ENCODE peak calls at places on chromosomes 11 and 22, in five cellular contexts. T, C, W, N and P are unnamed samples.

GRCh38 chr11:61541568-61541967 is 33.0 kb downstream of the LRRC10B start:
- DNase-seq in T (peak; percentile 88), C (no peak), W (no peak), N (no peak), P (peak; percentile 38)

GRCh38 chr11:10350341-10350740 is 45.5 kb downstream of the ADM start:
- DNase-seq in T (peak; percentile 78), C (no peak), W (no peak), N (peak; percentile 91), P (no peak)

GRCh38 chr11:65355776-65356393 is 1.3 kb downstream of the TIGD3 start:
- DNase-seq in T (peak; percentile 43), C (no peak), W (peak; percentile 37), N (peak; percentile 37), P (peak; percentile 18)

GRCh38 chr11:60281482-60281881 is 1.0 kb downstream of the MS4A4A start:
- DNase-seq in T (no peak), C (no peak), W (no peak), N (no peak), P (no peak)

GRCh38 chr22:32265882-32266767 is 11.0 kb upstream of the SLC5A4 start:
- DNase-seq in T (peak; percentile 72), C (peak; percentile 70), W (peak; percentile 65), N (peak; percentile 39), P (peak; percentile 74)

GRCh38 chr11:30465192-30465591 is 121.0 kb downstream of the MPPED2 start:
- DNase-seq in T (no peak), C (no peak), W (no peak), N (no peak), P (no peak)

GRCh38 chr22:35883028-35883620 is 145.5 kb downstream of the RBFOX2 start:
- DNase-seq in T (peak; percentile 67), C (no peak), W (no peak), N (peak; percentile 57), P (no peak)

GRCh38 chr11:72144807-72145565 is 9.5 kb downstream of the FOLR3 start:
- DNase-seq in T (peak; percentile 74), C (no peak), W (no peak), N (peak; percentile 98), P (no peak)

GRCh38 chr22:24827305-24827704 is 21.3 kb downstream of the SGSM1 start:
- DNase-seq in T (no peak), C (no peak), W (no peak), N (no peak), P (no peak)

GRCh38 chr11:14544611-14545010 is 24.4 kb upstream of the PSMA1 start:
- DNase-seq in T (peak; percentile 74), C (no peak), W (no peak), N (no peak), P (no peak)

GRCh38 chr11:45100338-45100737 is 46.1 kb upstream of the PRDM11 start:
- DNase-seq in T (peak; percentile 58), C (peak; percentile 66), W (no peak), N (no peak), P (no peak)

GRCh38 chr11:56876621-56877312 is 111.9 kb upstream of the OR5AK2 start:
- DNase-seq in T (peak; percentile 76), C (no peak), W (no peak), N (peak; percentile 68), P (no peak)

GRCh38 chr11:65043881-65044501 is 3.0 kb downstream of the SAC3D1 start:
- DNase-seq in T (peak; percentile 68), C (no peak), W (no peak), N (no peak), P (no peak)

GRCh38 chr22:33654173-33654890 is 265.9 kb downstream of the LARGE1 start:
- DNase-seq in T (no peak), C (no peak), W (no peak), N (no peak), P (no peak)

GRCh38 chr22:31661851-31662667 is at the start of gene PISD:
- DNase-seq in T (peak; percentile 91), C (peak; percentile 96), W (peak; percentile 96), N (peak; percentile 99), P (peak; percentile 96)

GRCh38 chr11:99766816-99767215 is 746.1 kb downstream of the CNTN5 start:
- DNase-seq in T (no peak), C (no peak), W (no peak), N (no peak), P (no peak)

GRCh38 chr11:131561486-131561885 is 191.1 kb downstream of the NTM start:
- DNase-seq in T (no peak), C (no peak), W (no peak), N (no peak), P (no peak)

DNA sequence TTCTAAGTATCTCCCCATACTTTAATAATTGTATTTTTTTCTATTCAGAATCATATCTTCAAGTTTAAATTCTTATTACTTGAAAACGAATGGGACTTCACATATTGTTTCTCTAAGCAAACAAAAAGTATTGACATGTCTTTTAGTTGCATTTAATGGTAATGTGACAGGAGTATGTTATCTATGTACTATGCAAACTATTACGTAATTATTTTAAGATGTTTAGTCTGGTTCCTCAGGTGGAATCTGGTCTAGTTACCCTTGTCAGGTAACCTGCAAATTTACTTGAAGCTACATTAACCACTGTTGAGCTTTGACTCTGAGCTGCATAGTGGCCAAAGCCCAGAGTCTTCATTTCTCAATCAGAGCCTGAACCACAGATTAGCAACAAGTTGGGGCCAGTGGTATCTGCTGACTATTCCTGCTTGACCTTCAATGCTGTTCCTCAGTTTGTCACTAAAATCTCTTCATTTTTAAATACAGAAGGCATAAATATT is 110.6 kb downstream of the ATM start:
- DNase-seq in T (no peak), C (no peak), W (no peak), N (no peak), P (no peak)
- TF ChIP-seq CTCF in T (no peak), C (no peak), W (no peak), N (no peak), P (no peak)

DNA sequence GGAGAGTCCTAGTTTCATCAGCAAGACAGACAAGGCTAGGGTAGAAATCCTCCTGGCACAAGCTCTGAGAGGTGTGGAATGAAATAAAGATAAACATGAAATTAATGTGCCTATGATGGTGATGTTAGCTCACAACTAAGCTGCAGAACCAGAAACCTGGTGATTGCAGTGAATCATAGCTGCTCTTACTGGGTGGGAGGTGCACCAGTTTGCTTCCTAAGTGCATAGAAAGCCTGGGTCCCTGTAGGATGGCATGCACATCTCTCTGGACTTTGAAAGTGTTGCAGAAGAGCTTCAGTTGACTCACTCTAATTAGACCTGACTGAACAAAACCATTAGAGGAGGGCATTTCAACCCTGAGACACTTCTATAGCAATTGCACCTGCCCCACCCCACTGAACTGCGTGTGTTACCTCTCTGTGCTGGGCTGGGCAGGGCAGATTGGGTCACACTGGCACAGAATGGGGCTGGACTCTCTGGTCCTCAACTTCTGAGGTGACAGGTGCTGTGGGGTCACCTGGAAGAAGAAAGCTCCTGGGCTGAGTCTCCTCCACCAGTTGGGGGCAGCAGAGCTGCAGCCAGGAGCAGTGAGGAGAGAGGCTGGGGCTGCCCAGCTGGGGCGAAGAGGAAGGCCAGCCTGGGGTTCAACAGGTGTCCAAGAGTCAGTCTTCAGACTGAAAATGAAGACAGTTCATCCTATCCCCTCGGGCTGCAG is 57.9 kb downstream of the GGTLC2 start:
- DNase-seq in T (peak; percentile 65), C (no peak), W (no peak), N (no peak), P (no peak)
- TF ChIP-seq CTCF in T (peak; percentile 49), C (peak; percentile 33), W (no peak), N (peak; percentile 26), P (peak; percentile 16)

GRCh38 chr11:96044747-96045146 is 120.8 kb upstream of the MTMR2 start:
- DNase-seq in T (no peak), C (no peak), W (no peak), N (no peak), P (no peak)

GRCh38 chr11:96050435-96051182 is 126.7 kb upstream of the MTMR2 start:
- DNase-seq in T (peak; percentile 56), C (no peak), W (no peak), N (no peak), P (no peak)

GRCh38 chr11:96049426-96049825 is 125.5 kb upstream of the MTMR2 start:
- DNase-seq in T (peak; percentile 80), C (no peak), W (no peak), N (no peak), P (no peak)

GRCh38 chr11:96044311-96044710 is 120.4 kb upstream of the MTMR2 start:
- DNase-seq in T (no peak), C (no peak), W (no peak), N (no peak), P (no peak)

GRCh38 chr11:96045622-96046456 is 121.9 kb upstream of the MTMR2 start:
- DNase-seq in T (peak; percentile 74), C (peak; percentile 42), W (no peak), N (peak; percentile 19), P (peak; percentile 32)
- TF ChIP-seq CTCF in T (peak; percentile 39), C (peak; percentile 46), W (no peak), N (peak; percentile 32), P (no peak)

GRCh38 chr22:48372395-48372794 is 1455.3 kb downstream of the BRD1 start:
- DNase-seq in T (no peak), C (no peak), W (no peak), N (no peak), P (no peak)

GRCh38 chr22:48371391-48371790 is 1456.3 kb downstream of the BRD1 start:
- DNase-seq in T (no peak), C (no peak), W (no peak), N (no peak), P (no peak)

GRCh38 chr22:48369789-48370507 is 1457.7 kb downstream of the BRD1 start:
- DNase-seq in T (no peak), C (no peak), W (peak; percentile 42), N (no peak), P (no peak)

GRCh38 chr22:48368975-48369525 is 1458.6 kb downstream of the BRD1 start:
- DNase-seq in T (no peak), C (no peak), W (no peak), N (no peak), P (no peak)

DNA sequence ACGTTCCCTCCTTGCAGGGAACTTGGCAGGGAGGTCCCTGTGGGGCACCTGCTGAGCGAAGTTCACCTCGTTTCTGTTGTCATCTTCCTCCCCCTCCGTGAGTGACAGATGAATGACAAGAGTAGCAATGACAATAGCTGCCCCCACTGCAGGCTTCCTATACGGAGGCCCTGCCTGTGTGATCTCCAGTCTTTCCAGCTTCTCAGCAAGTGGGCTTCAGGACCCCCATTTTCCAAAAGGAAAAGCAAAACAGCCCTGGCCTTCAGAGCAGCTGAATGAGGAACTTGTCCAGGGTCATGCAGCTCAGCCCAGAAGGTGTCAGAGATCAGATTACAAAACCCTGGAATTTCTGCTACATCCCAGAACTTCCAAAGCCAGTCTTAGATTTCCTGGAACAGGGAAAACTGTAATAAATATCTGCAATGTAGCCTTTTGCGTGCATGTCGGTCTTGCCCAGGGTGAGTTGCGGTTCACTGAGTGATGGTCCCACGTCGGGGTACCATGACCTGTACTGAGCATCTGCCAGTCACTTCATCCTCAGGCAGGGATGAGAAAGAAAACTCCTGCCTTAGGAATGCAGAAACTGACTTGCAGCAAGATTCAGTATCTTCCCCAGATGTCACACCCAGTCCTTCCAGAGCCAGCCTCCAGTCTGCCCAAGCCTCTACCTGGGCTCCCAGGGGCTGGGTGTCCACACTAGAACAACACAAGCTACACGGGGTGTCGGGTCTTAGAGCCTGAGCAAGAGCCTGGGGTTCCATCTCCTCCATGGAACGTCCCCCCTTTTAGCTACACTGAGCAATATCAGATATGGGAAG is 1457.0 kb downstream of the BRD1 start:
- DNase-seq in T (no peak), C (no peak), W (no peak), N (no peak), P (no peak)
- TF ChIP-seq CTCF in T (no peak), C (no peak), W (no peak), N (no peak), P (no peak)